ENCODE peak calls at places on chromosomes 1 and 21, in six cellular contexts. One of them, this sample, is unnamed.

GRCh38 chr1:32695098-32695904 is 7.3 kb downstream of the SYNC start:
- DNase-seq in H9: no peak
- DNase-seq in H1: no peak
- DNase-seq in neuronal stem cell: no peak
- DNase-seq in mesenchymal stem cell: peak
- DNase-seq in IMR-90: peak
- DNase-seq in this sample: peak

GRCh38 chr1:21175324-21175669 is 1.4 kb downstream of the EIF4G3 start:
- DNase-seq in H9: no peak
- DNase-seq in H1: no peak
- DNase-seq in neuronal stem cell: no peak
- DNase-seq in mesenchymal stem cell: peak
- DNase-seq in IMR-90: peak
- DNase-seq in this sample: peak

GRCh38 chr1:43799656-43800629 is 92.6 kb downstream of the ST3GAL3 start:
- DNase-seq in H9: no peak
- DNase-seq in H1: no peak
- DNase-seq in neuronal stem cell: no peak
- DNase-seq in mesenchymal stem cell: peak
- DNase-seq in IMR-90: peak
- DNase-seq in this sample: no peak

GRCh38 chr21:25881524-25882376 is 147.0 kb downstream of the GABPA start:
- DNase-seq in H9: peak
- DNase-seq in H1: peak
- DNase-seq in neuronal stem cell: peak
- DNase-seq in mesenchymal stem cell: peak
- DNase-seq in IMR-90: peak
- DNase-seq in this sample: peak

GRCh38 chr1:11615109-11615508 is 39.1 kb downstream of the FBXO2 start:
- DNase-seq in H9: no peak
- DNase-seq in H1: no peak
- DNase-seq in neuronal stem cell: no peak
- DNase-seq in mesenchymal stem cell: no peak
- DNase-seq in IMR-90: no peak
- DNase-seq in this sample: peak

GRCh38 chr1:212915245-212916091 is 34.9 kb upstream of the VASH2 start:
- DNase-seq in H9: peak
- DNase-seq in H1: peak
- DNase-seq in neuronal stem cell: no peak
- DNase-seq in mesenchymal stem cell: peak
- DNase-seq in IMR-90: peak
- DNase-seq in this sample: peak

GRCh38 chr1:102937401-102937800 is 170.9 kb downstream of the COL11A1 start:
- DNase-seq in H9: no peak
- DNase-seq in H1: no peak
- DNase-seq in neuronal stem cell: no peak
- DNase-seq in mesenchymal stem cell: no peak
- DNase-seq in IMR-90: no peak
- DNase-seq in this sample: no peak

GRCh38 chr1:200415693-200416593 is 6.1 kb upstream of the ZNF281 start:
- DNase-seq in H9: no peak
- DNase-seq in H1: no peak
- DNase-seq in neuronal stem cell: no peak
- DNase-seq in mesenchymal stem cell: peak
- DNase-seq in IMR-90: peak
- DNase-seq in this sample: peak

GRCh38 chr1:91651671-91652071 is 151.0 kb downstream of the CDC7 start:
- DNase-seq in H9: peak
- DNase-seq in H1: no peak
- DNase-seq in neuronal stem cell: no peak
- DNase-seq in mesenchymal stem cell: peak
- DNase-seq in IMR-90: peak
- DNase-seq in this sample: no peak

GRCh38 chr21:45469273-45470086 is 64.5 kb downstream of the COL18A1 start:
- DNase-seq in H9: no peak
- DNase-seq in H1: no peak
- DNase-seq in neuronal stem cell: peak
- DNase-seq in mesenchymal stem cell: no peak
- DNase-seq in IMR-90: no peak
- DNase-seq in this sample: no peak

GRCh38 chr1:205440476-205441317 is 15.1 kb downstream of the BLACAT1 start:
- DNase-seq in H9: peak
- DNase-seq in H1: peak
- DNase-seq in neuronal stem cell: no peak
- DNase-seq in mesenchymal stem cell: peak
- DNase-seq in IMR-90: peak
- DNase-seq in this sample: no peak

GRCh38 chr1:222181191-222181590 is 366.7 kb downstream of the HHIPL2 start:
- DNase-seq in H9: no peak
- DNase-seq in H1: no peak
- DNase-seq in neuronal stem cell: no peak
- DNase-seq in mesenchymal stem cell: peak
- DNase-seq in IMR-90: no peak
- DNase-seq in this sample: no peak

GRCh38 chr1:3530086-3530930 is 75.8 kb downstream of the ARHGEF16 start:
- DNase-seq in H9: peak
- DNase-seq in H1: peak
- DNase-seq in neuronal stem cell: no peak
- DNase-seq in mesenchymal stem cell: no peak
- DNase-seq in IMR-90: no peak
- DNase-seq in this sample: no peak

GRCh38 chr1:93908394-93909145 is 660 bp downstream of the GCLM start:
- DNase-seq in H9: peak
- DNase-seq in H1: peak
- DNase-seq in neuronal stem cell: peak
- DNase-seq in mesenchymal stem cell: no peak
- DNase-seq in IMR-90: no peak
- DNase-seq in this sample: peak

GRCh38 chr1:167694691-167695090 is 27.1 kb upstream of the MPZL1 start:
- DNase-seq in H9: no peak
- DNase-seq in H1: no peak
- DNase-seq in neuronal stem cell: no peak
- DNase-seq in mesenchymal stem cell: no peak
- DNase-seq in IMR-90: no peak
- DNase-seq in this sample: peak

GRCh38 chr1:186945146-186945545 is 116.4 kb downstream of the PLA2G4A start:
- DNase-seq in H9: no peak
- DNase-seq in H1: no peak
- DNase-seq in neuronal stem cell: no peak
- DNase-seq in mesenchymal stem cell: no peak
- DNase-seq in IMR-90: no peak
- DNase-seq in this sample: no peak

GRCh38 chr1:943545-944340 is 15.3 kb downstream of the NOC2L start:
- DNase-seq in H9: no peak
- DNase-seq in H1: no peak
- DNase-seq in neuronal stem cell: no peak
- DNase-seq in mesenchymal stem cell: no peak
- DNase-seq in IMR-90: no peak
- DNase-seq in this sample: no peak

GRCh38 chr21:32056791-32057190 is 184.0 kb downstream of the HUNK start:
- DNase-seq in H9: peak
- DNase-seq in H1: no peak
- DNase-seq in neuronal stem cell: no peak
- DNase-seq in mesenchymal stem cell: no peak
- DNase-seq in IMR-90: no peak
- DNase-seq in this sample: peak
- H2BK120ac ChIP-seq in H9: no peak
- H2BK120ac ChIP-seq in H1: no peak
- H2BK120ac ChIP-seq in neuronal stem cell: no peak
- H2BK120ac ChIP-seq in mesenchymal stem cell: no peak
- H2BK120ac ChIP-seq in IMR-90: no peak
- H2BK120ac ChIP-seq in this sample: no peak

DNA sequence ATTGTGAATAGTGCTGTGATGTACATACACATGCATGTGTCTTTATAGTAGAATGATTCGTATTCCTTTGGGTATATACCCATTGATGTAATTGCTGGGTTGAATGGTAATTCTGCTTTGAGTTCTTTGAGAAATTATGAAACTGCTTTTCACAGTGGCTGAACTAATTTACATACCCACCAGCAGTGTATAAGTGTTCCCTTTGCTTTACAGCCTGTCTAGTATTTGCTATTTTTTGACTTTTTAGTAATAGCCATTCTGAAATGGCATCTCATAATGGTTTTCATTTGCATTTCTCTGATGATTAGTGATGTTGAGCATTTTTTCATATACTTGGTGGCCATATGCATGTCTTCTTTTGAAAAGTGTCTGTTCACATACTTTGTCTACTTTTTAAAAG is 54.5 kb upstream of the FAM78B start:
- DNase-seq in H9: no peak
- DNase-seq in H1: no peak
- DNase-seq in neuronal stem cell: no peak
- DNase-seq in mesenchymal stem cell: no peak
- DNase-seq in IMR-90: no peak
- DNase-seq in this sample: no peak
- H2BK120ac ChIP-seq in H9: no peak
- H2BK120ac ChIP-seq in H1: no peak
- H2BK120ac ChIP-seq in neuronal stem cell: no peak
- H2BK120ac ChIP-seq in mesenchymal stem cell: no peak
- H2BK120ac ChIP-seq in IMR-90: no peak
- H2BK120ac ChIP-seq in this sample: no peak

GRCh38 chr1:150621497-150622113 is 7.8 kb downstream of the ENSA start:
- DNase-seq in H9: no peak
- DNase-seq in H1: no peak
- DNase-seq in neuronal stem cell: no peak
- DNase-seq in mesenchymal stem cell: peak
- DNase-seq in IMR-90: peak
- DNase-seq in this sample: peak
- H2BK120ac ChIP-seq in H9: no peak
- H2BK120ac ChIP-seq in H1: no peak
- H2BK120ac ChIP-seq in neuronal stem cell: no peak
- H2BK120ac ChIP-seq in mesenchymal stem cell: no peak
- H2BK120ac ChIP-seq in IMR-90: no peak
- H2BK120ac ChIP-seq in this sample: no peak

GRCh38 chr1:234617986-234618725 is 8.2 kb upstream of the IRF2BP2 start:
- DNase-seq in H9: no peak
- DNase-seq in H1: no peak
- DNase-seq in neuronal stem cell: peak
- DNase-seq in mesenchymal stem cell: peak
- DNase-seq in IMR-90: peak
- DNase-seq in this sample: peak
- H2BK120ac ChIP-seq in H9: no peak
- H2BK120ac ChIP-seq in H1: peak
- H2BK120ac ChIP-seq in neuronal stem cell: no peak
- H2BK120ac ChIP-seq in mesenchymal stem cell: peak
- H2BK120ac ChIP-seq in IMR-90: peak
- H2BK120ac ChIP-seq in this sample: peak

GRCh38 chr1:234971586-234972297 is 156.9 kb downstream of the TOMM20 start:
- DNase-seq in H9: no peak
- DNase-seq in H1: peak
- DNase-seq in neuronal stem cell: no peak
- DNase-seq in mesenchymal stem cell: peak
- DNase-seq in IMR-90: no peak
- DNase-seq in this sample: no peak

GRCh38 chr1:234969630-234970370 is 158.8 kb downstream of the TOMM20 start:
- DNase-seq in H9: peak
- DNase-seq in H1: peak
- DNase-seq in neuronal stem cell: no peak
- DNase-seq in mesenchymal stem cell: peak
- DNase-seq in IMR-90: peak
- DNase-seq in this sample: peak

GRCh38 chr1:234969011-234969441 is 159.6 kb downstream of the TOMM20 start:
- DNase-seq in H9: no peak
- DNase-seq in H1: no peak
- DNase-seq in neuronal stem cell: no peak
- DNase-seq in mesenchymal stem cell: no peak
- DNase-seq in IMR-90: peak
- DNase-seq in this sample: no peak

GRCh38 chr1:234970731-234971476 is 157.7 kb downstream of the TOMM20 start:
- DNase-seq in H9: peak
- DNase-seq in H1: peak
- DNase-seq in neuronal stem cell: no peak
- DNase-seq in mesenchymal stem cell: peak
- DNase-seq in IMR-90: peak
- DNase-seq in this sample: peak

DNA sequence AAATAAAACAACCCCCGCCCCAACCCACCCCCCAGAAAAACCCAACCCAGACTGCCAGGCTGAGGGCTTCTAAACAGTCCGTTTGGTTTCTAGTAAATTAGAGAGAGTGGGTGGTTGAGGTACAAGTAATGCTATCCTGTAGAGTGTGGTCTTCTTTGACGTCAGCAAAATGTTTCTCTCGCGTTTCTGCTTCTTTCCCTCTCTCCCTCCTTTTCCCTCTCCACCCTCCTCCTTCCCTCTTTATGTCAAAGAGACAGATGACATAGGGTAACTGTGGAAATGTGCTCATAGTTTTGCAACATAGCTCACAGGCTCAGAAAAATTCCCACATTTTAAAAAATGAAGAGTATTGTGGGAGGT is 158.3 kb downstream of the TOMM20 start:
- DNase-seq in H9: no peak
- DNase-seq in H1: no peak
- DNase-seq in neuronal stem cell: no peak
- DNase-seq in mesenchymal stem cell: peak
- DNase-seq in IMR-90: peak
- DNase-seq in this sample: no peak
- H2BK120ac ChIP-seq in H9: peak
- H2BK120ac ChIP-seq in H1: peak
- H2BK120ac ChIP-seq in neuronal stem cell: peak
- H2BK120ac ChIP-seq in mesenchymal stem cell: peak
- H2BK120ac ChIP-seq in IMR-90: peak
- H2BK120ac ChIP-seq in this sample: peak

This sample was measured in trophoblast cell.